ENCODE peak calls at places on chromosomes 3 and 15, in nine cellular contexts. J is CD4-positive, alpha-beta memory T cell; I is ovary; E is stomach; H is psoas muscle; R is breast epithelium; C is hepatocyte; M is GM12878; V is CD4-positive, alpha-beta T cell. A is an unnamed sample.
A peak's percentile ranks its signal among the peaks of the same experiment; 100 is the strongest.

GRCh38 chr15:48627260-48627969 is 18.1 kb downstream of the FBN1 start:
- DNase-seq in J (no peak), I (no peak), E (no peak), H (no peak), R (no peak), C (no peak), M (no peak), V (no peak), A (no peak)

GRCh38 chr3:62546266-62546665 is 172.9 kb upstream of the FEZF2 start:
- DNase-seq in J (no peak), I (no peak), E (no peak), H (no peak), R (no peak), C (no peak), M (no peak), V (no peak), A (no peak)

GRCh38 chr3:55491296-55491816 is 4.2 kb upstream of the WNT5A start:
- DNase-seq in J (no peak), I (peak; percentile 53), E (no peak), H (no peak), R (no peak), C (peak; percentile 40), M (no peak), V (no peak), A (no peak)

GRCh38 chr15:52080031-52080430 is 32.5 kb downstream of the BCL2L10 start:
- DNase-seq in J (no peak), I (no peak), E (no peak), H (no peak), R (no peak), C (peak; percentile 52), M (no peak), V (no peak), A (no peak)

GRCh38 chr3:150252462-150252861 is 155.6 kb upstream of the TSC22D2 start:
- DNase-seq in J (no peak), I (no peak), E (no peak), H (no peak), R (no peak), C (no peak), M (no peak), V (no peak), A (no peak)

GRCh38 chr3:45124379-45124778 is 21.8 kb downstream of the CDCP1 start:
- DNase-seq in J (no peak), I (no peak), E (no peak), H (peak; percentile 49), R (no peak), C (no peak), M (no peak), V (no peak), A (no peak)

GRCh38 chr3:106114848-106115247 is 246.0 kb upstream of the CBLB start:
- DNase-seq in J (no peak), I (no peak), E (no peak), H (no peak), R (no peak), C (no peak), M (no peak), V (no peak), A (no peak)

GRCh38 chr15:68676011-68676605 is 97.3 kb downstream of the CORO2B start:
- DNase-seq in J (no peak), I (no peak), E (peak; percentile 39), H (no peak), R (no peak), C (no peak), M (no peak), V (no peak), A (no peak)

GRCh38 chr15:40016224-40016865 is 22.6 kb downstream of the SRP14 start:
- DNase-seq in J (no peak), I (no peak), E (no peak), H (no peak), R (no peak), C (no peak), M (no peak), V (no peak), A (no peak)

GRCh38 chr15:71013446-71013845 is 101.8 kb upstream of the THSD4 start:
- DNase-seq in J (no peak), I (no peak), E (no peak), H (no peak), R (no peak), C (no peak), M (no peak), V (no peak), A (no peak)

GRCh38 chr3:125116311-125117069 is 60.7 kb upstream of the HEG1 start:
- DNase-seq in J (no peak), I (no peak), E (no peak), H (no peak), R (peak; percentile 83), C (peak; percentile 41), M (no peak), V (no peak), A (no peak)

GRCh38 chr3:155227141-155227540 is 66.3 kb downstream of the STRIT1 start:
- DNase-seq in J (no peak), I (no peak), E (no peak), H (no peak), R (no peak), C (no peak), M (no peak), V (no peak), A (no peak)

GRCh38 chr3:111903067-111903511 is 44.0 kb downstream of the PHLDB2 start:
- DNase-seq in J (no peak), I (no peak), E (no peak), H (no peak), R (no peak), C (no peak), M (no peak), V (no peak), A (no peak)

GRCh38 chr3:58531956-58532355 is 5.0 kb downstream of the ACOX2 start:
- DNase-seq in J (no peak), I (no peak), E (no peak), H (no peak), R (no peak), C (no peak), M (no peak), V (no peak), A (no peak)

GRCh38 chr3:138043266-138044029 is 33.5 kb downstream of the CLDN18 start:
- DNase-seq in J (no peak), I (no peak), E (no peak), H (no peak), R (no peak), C (no peak), M (no peak), V (no peak), A (no peak)

GRCh38 chr3:177440456-177441105 is 243.3 kb upstream of the TBL1XR1 start:
- DNase-seq in J (no peak), I (no peak), E (no peak), H (no peak), R (no peak), C (no peak), M (no peak), V (no peak), A (no peak)

GRCh38 chr3:105401254-105401653 is 34.5 kb downstream of the ALCAM start:
- DNase-seq in J (no peak), I (no peak), E (no peak), H (no peak), R (no peak), C (no peak), M (no peak), V (no peak), A (no peak)

GRCh38 chr15:80836991-80837390 is 57.8 kb downstream of the CEMIP start:
- DNase-seq in J (no peak), I (no peak), E (no peak), H (no peak), R (no peak), C (no peak), M (no peak), V (no peak), A (no peak)

GRCh38 chr3:160831411-160831810 is 75.4 kb downstream of the PPM1L start:
- DNase-seq in J (no peak), I (no peak), E (no peak), H (no peak), R (no peak), C (no peak), M (no peak), V (no peak), A (no peak)

GRCh38 chr3:144660097-144660496 is 688.5 kb downstream of the DIPK2A start:
- DNase-seq in J (no peak), I (no peak), E (no peak), H (no peak), R (no peak), C (no peak), M (no peak), V (no peak), A (no peak)

GRCh38 chr15:97316362-97316761 is 644.1 kb upstream of the ARRDC4 start:
- DNase-seq in J (no peak), I (no peak), E (no peak), H (no peak), R (no peak), C (no peak), M (no peak), V (no peak), A (no peak)
- H3K9me3 ChIP-seq in J (no peaks in the 10 kb centered on the region), I (no peaks in the 10 kb centered on the region), E (no peaks in the 10 kb centered on the region), H (no peaks in the 10 kb centered on the region), R (no peaks in the 10 kb centered on the region), C (no peaks in the 10 kb centered on the region), M (no peaks in the 10 kb centered on the region), V (no peaks in the 10 kb centered on the region), A (no peaks in the 10 kb centered on the region)

GRCh38 chr3:75737831-75738493 is 47.4 kb downstream of the ZNF717 start:
- DNase-seq in J (no peak), I (no peak), E (no peak), H (no peak), R (no peak), C (no peak), M (no peak), V (no peak), A (no peak)
- H3K9me3 ChIP-seq in J (peaks cover 10% of the 10 kb centered on the region), I (no peaks in the 10 kb centered on the region), E (peaks cover 87% of the 10 kb centered on the region), H (peaks cover 74% of the 10 kb centered on the region), R (peaks cover 86% of the 10 kb centered on the region), C (peaks cover 6% of the 10 kb centered on the region), M (peaks cover 49% of the 10 kb centered on the region), V (peaks cover 89% of the 10 kb centered on the region), A (peaks cover 54% of the 10 kb centered on the region)

DNA sequence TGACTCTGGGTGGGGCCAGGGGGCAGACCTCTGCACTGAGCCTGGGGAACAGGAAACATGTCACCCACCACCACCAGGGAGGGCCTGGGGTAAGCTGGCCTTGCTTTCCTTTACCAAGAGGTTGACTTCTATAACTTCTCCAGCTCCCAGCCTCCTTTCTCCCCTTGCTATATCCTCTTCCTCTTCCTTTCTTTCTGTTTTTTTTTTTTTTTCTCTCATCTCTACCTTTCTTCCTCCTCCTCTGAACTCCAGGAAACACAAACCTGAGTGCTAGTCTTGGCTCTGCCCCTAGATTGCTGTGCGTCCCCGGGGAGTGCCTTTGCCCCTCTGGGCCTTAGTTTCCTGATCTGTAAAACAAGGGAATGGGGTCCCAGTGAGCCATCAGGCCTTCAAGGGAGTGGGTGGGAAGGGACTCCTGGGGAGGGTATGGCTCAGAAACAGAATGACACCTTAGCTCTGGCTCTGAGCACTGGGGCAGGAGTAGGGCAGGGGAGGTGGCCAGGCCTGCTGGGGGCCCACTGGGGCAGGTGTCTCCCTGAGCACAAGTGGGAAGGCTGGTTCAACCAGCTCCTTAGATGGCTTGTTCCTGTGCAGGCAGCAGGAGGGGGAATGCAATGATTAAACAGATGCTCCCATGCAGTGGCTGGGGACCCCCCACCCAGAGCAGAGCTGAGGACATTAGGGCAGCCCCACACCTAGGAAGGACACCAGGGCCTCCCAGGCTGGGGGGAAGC is 4.3 kb downstream of the SNX33 start:
- DNase-seq in J (no peak), I (no peak), E (no peak), H (no peak), R (no peak), C (no peak), M (no peak), V (no peak), A (no peak)
- H3K9me3 ChIP-seq in J (no peaks in the 10 kb centered on the region), I (no peaks in the 10 kb centered on the region), E (no peaks in the 10 kb centered on the region), H (no peaks in the 10 kb centered on the region), R (no peaks in the 10 kb centered on the region), C (no peaks in the 10 kb centered on the region), M (no peaks in the 10 kb centered on the region), V (no peaks in the 10 kb centered on the region), A (no peaks in the 10 kb centered on the region)

GRCh38 chr3:27708246-27708645 is 13.9 kb downstream of the EOMES start:
- DNase-seq in J (no peak), I (no peak), E (no peak), H (no peak), R (no peak), C (no peak), M (no peak), V (no peak), A (no peak)
- H3K9me3 ChIP-seq in J (no peaks in the 10 kb centered on the region), I (no peaks in the 10 kb centered on the region), E (no peaks in the 10 kb centered on the region), H (no peaks in the 10 kb centered on the region), R (no peaks in the 10 kb centered on the region), C (no peaks in the 10 kb centered on the region), M (no peaks in the 10 kb centered on the region), V (no peaks in the 10 kb centered on the region), A (no peaks in the 10 kb centered on the region)

A was measured in T-helper 17 cell.